ENCODE peak calls at places on chromosome 4, in five cellular contexts. Z is GM12878, L is HepG2, K is K562, R is H1. T is an unnamed sample.

GRCh38 chr4:157221895-157222763 is 1.6 kb downstream of the GRIA2 start:
- DNase-seq in Z (no peak), R (peak), L (no peak), K (no peak), T (no peak)

GRCh38 chr4:17068885-17069284 is 170.4 kb upstream of the LDB2 start:
- DNase-seq in Z (no peak), R (no peak), K (no peak), L (no peak), T (no peak)

GRCh38 chr4:141391771-141392170 is 171.1 kb downstream of the ZNF330 start:
- DNase-seq in L (no peak), R (no peak), Z (no peak), K (no peak), T (no peak)

GRCh38 chr4:27318740-27319139 is 458.1 kb downstream of the STIM2 start:
- DNase-seq in L (peak), R (peak), K (peak), Z (peak), T (peak)

GRCh38 chr4:138034871-138035270 is 207.3 kb downstream of the SLC7A11 start:
- DNase-seq in L (no peak), R (no peak), K (peak), Z (no peak), T (no peak)

GRCh38 chr4:122583906-122584305 is 37.0 kb downstream of the IL21 start:
- DNase-seq in L (no peak), R (no peak), Z (no peak), K (no peak), T (no peak)

GRCh38 chr4:123398151-123398802 is 1.7 kb downstream of the SPRY1 start:
- DNase-seq in R (peak), K (peak), Z (no peak), L (no peak), T (peak)

GRCh38 chr4:87101543-87102199 is 118.7 kb downstream of the KLHL8 start:
- DNase-seq in R (no peak), K (no peak), Z (no peak), L (no peak), T (no peak)

GRCh38 chr4:183846951-183847350 is 58.2 kb upstream of the STOX2 start:
- DNase-seq in Z (no peak), K (no peak), L (no peak), R (no peak), T (no peak)
- H3K9ac ChIP-seq in Z (no peak), K (no peak), L (no peak), R (no peak), T (no peak)

GRCh38 chr4:3384771-3385701 is 56.7 kb upstream of the HGFAC start:
- DNase-seq in Z (no peak), L (peak), K (no peak), R (peak), T (no peak)
- TF ChIP-seq ATF3 in Z (no peak), L (no peak), K (no peak), R (no peak), T (no peak)

GRCh38 chr4:25100156-25100555 is 60.1 kb downstream of the SEPSECS start:
- DNase-seq in K (no peak), Z (no peak), R (no peak), L (no peak), T (no peak)
- TF ChIP-seq JUND in K (no peak), Z (no peak), R (no peak), L (no peak), T (no peak)

GRCh38 chr4:11624370-11624769 is 195.7 kb upstream of the HS3ST1 start:
- DNase-seq in L (no peak), R (no peak), Z (no peak), K (no peak), T (peak)

GRCh38 chr4:11623726-11624037 is 195.0 kb upstream of the HS3ST1 start:
- DNase-seq in L (no peak), R (no peak), Z (no peak), K (no peak), T (no peak)

GRCh38 chr4:11628093-11628725 is 199.5 kb upstream of the HS3ST1 start:
- DNase-seq in K (no peak), Z (no peak), L (no peak), R (no peak), T (peak)

GRCh38 chr4:11625206-11625605 is 196.5 kb upstream of the HS3ST1 start:
- DNase-seq in K (no peak), R (no peak), L (no peak), Z (no peak), T (no peak)

GRCh38 chr4:11626046-11626445 is 197.4 kb upstream of the HS3ST1 start:
- DNase-seq in Z (no peak), L (no peak), R (no peak), K (no peak), T (peak)
- H3K9ac ChIP-seq in Z (no peak), L (no peak), R (no peak), K (no peak), T (peak)

GRCh38 chr4:156197216-156197615 is 243.6 kb upstream of the CTSO start:
- DNase-seq in Z (no peak), L (no peak), R (no peak), K (no peak), T (no peak)
- TF ChIP-seq ATF3 in Z (no peak), L (no peak), R (no peak), K (no peak), T (no peak)

GRCh38 chr4:40916880-40917279 is 167.1 kb downstream of the NSUN7 start:
- DNase-seq in K (peak), R (peak), Z (no peak), L (peak), T (peak)
- TF ChIP-seq JUND in K (no peak), R (no peak), Z (no peak), L (no peak), T (no peak)